ENCODE peak calls at places on chromosomes 11 and 22, in seven cellular contexts. T is lower leg skin, A is mesendoderm, Z is H7, L is dorsolateral prefrontal cortex, B is cardiac fibroblast, P is psoas muscle. J is an unnamed sample.

GRCh38 chr22:48138855-48139254 is 1376.4 kb downstream of the TBC1D22A start:
- DNase-seq in L (no peak), P (no peak), A (no peak), B (no peak), Z (no peak), T (peak; percentile 53), J (no peak)

GRCh38 chr11:110979696-110980095 is 265.8 kb upstream of the POU2AF2 start:
- DNase-seq in L (no peak), A (no peak), B (no peak), Z (no peak), P (no peak), T (no peak), J (peak; percentile 68)

GRCh38 chr11:1138053-1138452 is 19.7 kb upstream of the MUC5AC start:
- DNase-seq in P (no peak), L (no peak), Z (no peak), B (no peak), A (no peak), T (no peak), J (peak; percentile 79)

GRCh38 chr11:64447717-64448598 is 89.0 kb downstream of the RPS6KA4 start:
- DNase-seq in L (no peak), A (peak; percentile 15), B (peak; percentile 24), P (peak; percentile 31), T (no peak), Z (peak; percentile 59), J (peak; percentile 2)

GRCh38 chr11:75214411-75214821 is 26.2 kb upstream of the TPBGL start:
- DNase-seq in T (no peak), P (peak; percentile 73), B (peak; percentile 81), A (peak; percentile 95), L (peak; percentile 27), Z (peak; percentile 89), J (peak; percentile 52)

GRCh38 chr11:28086569-28086968 is 21.4 kb downstream of the KIF18A start:
- DNase-seq in L (no peak), P (no peak), T (no peak), B (no peak), A (no peak), Z (no peak), J (peak; percentile 64)

GRCh38 chr11:84465040-84465439 is 1162.1 kb downstream of the DLG2 start:
- DNase-seq in T (no peak), B (peak; percentile 46), L (no peak), A (no peak), P (no peak), Z (no peak), J (peak; percentile 14)

GRCh38 chr11:61022311-61023085 is 51.0 kb downstream of the CD6 start:
- DNase-seq in A (no peak), P (no peak), Z (no peak), T (no peak), B (no peak), L (no peak), J (no peak)

GRCh38 chr11:114260077-114260476 is 36.1 kb upstream of the NNMT start:
- DNase-seq in L (no peak), A (no peak), B (no peak), P (no peak), Z (no peak), T (no peak), J (no peak)

GRCh38 chr11:45089251-45089650 is 57.2 kb upstream of the PRDM11 start:
- DNase-seq in A (no peak), B (peak; percentile 98), P (peak; percentile 87), T (peak; percentile 95), Z (no peak), L (no peak), J (peak; percentile 99)

GRCh38 chr11:64441127-64441526 is 82.2 kb downstream of the RPS6KA4 start:
- DNase-seq in L (no peak), B (no peak), T (no peak), Z (peak; percentile 24), P (no peak), A (no peak), J (no peak)

GRCh38 chr22:27734066-27734465 is 67.5 kb downstream of the MN1 start:
- DNase-seq in B (no peak), P (no peak), T (no peak), L (no peak), Z (no peak), A (no peak), J (no peak)

GRCh38 chr11:110728883-110729282 is 16.6 kb upstream of the ARHGAP20 start:
- DNase-seq in Z (no peak), B (peak; percentile 37), P (no peak), T (no peak), L (no peak), A (no peak), J (no peak)

GRCh38 chr11:102225689-102226562 is 91.4 kb upstream of the BIRC3 start:
- DNase-seq in T (no peak), A (no peak), B (peak; percentile 86), Z (no peak), P (no peak), L (no peak), J (peak; percentile 98)

GRCh38 chr11:114311946-114312345 is 15.7 kb downstream of the NNMT start:
- DNase-seq in B (peak; percentile 20), P (no peak), A (no peak), L (no peak), Z (no peak), T (no peak), J (no peak)

GRCh38 chr11:64970731-64971151 is 1.2 kb downstream of the MAJIN start:
- DNase-seq in B (no peak), A (no peak), Z (no peak), P (no peak), L (no peak), T (no peak), J (no peak)

GRCh38 chr11:131612576-131612975 is 242.2 kb downstream of the NTM start:
- DNase-seq in Z (no peak), L (no peak), T (no peak), B (no peak), P (no peak), A (no peak), J (no peak)

GRCh38 chr11:61974766-61975631 is 7.6 kb upstream of the FTH1 start:
- DNase-seq in Z (peak; percentile 19), P (no peak), L (no peak), B (peak; percentile 44), T (peak; percentile 84), A (no peak), J (peak; percentile 29)

GRCh38 chr11:32829157-32829679 is 509 bp upstream of the PRRG4 start:
- DNase-seq in Z (no peak), P (no peak), A (no peak), T (no peak), L (no peak), B (no peak), J (no peak)

GRCh38 chr11:121199516-121199915 is 93.1 kb upstream of the SC5D start:
- DNase-seq in Z (peak; percentile 32), L (no peak), P (no peak), T (no peak), A (peak; percentile 16), B (peak; percentile 10), J (no peak)

GRCh38 chr11:72631806-72632731 is 42.2 kb downstream of the PDE2A start:
- DNase-seq in T (no peak), P (peak; percentile 43), L (no peak), A (no peak), Z (peak; percentile 61), B (peak; percentile 42), J (no peak)

GRCh38 chr11:122862091-122862490 is 20.5 kb upstream of the JHY start:
- DNase-seq in T (no peak), P (no peak), Z (no peak), B (no peak), L (no peak), A (no peak), J (no peak)

GRCh38 chr22:29314537-29315285 is 786 bp downstream of the RASL10A start:
- DNase-seq in P (no peak), Z (peak; percentile 87), A (no peak), L (no peak), T (no peak), B (no peak), J (no peak)
- H3K4me3 ChIP-seq in P (peak overlapping the region; percentile 58), Z (peak overlapping the region; percentile 37), A (no peak overlapping the region), L (peak overlapping the region; percentile 67), T (peak overlapping the region; percentile 32), B (no peak overlapping the region), J (no peak overlapping the region)

GRCh38 chr11:13667795-13668101 is 720 bp upstream of the FAR1 start:
- DNase-seq in B (no peak), A (no peak), Z (no peak), P (no peak), T (no peak), L (no peak), J (no peak)

GRCh38 chr11:13668957-13669521 is 571 bp downstream of the FAR1 start:
- DNase-seq in P (no peak), L (peak; percentile 26), B (peak; percentile 21), Z (no peak), T (peak; percentile 88), A (peak; percentile 65), J (no peak)

GRCh38 chr11:13668102-13668956 is at the start of gene FAR1:
- DNase-seq in T (peak; percentile 99), A (peak; percentile 100), P (peak; percentile 98), L (peak; percentile 93), B (peak; percentile 99), Z (peak; percentile 97), J (peak; percentile 99)

GRCh38 chr11:13666708-13667107 is 1.8 kb upstream of the FAR1 start:
- DNase-seq in B (no peak), A (no peak), P (no peak), Z (no peak), T (no peak), L (no peak), J (no peak)

GRCh38 chr11:13667245-13667644 is 1.2 kb upstream of the FAR1 start:
- DNase-seq in L (no peak), T (no peak), B (no peak), P (no peak), A (no peak), Z (no peak), J (no peak)
- H3K4me3 ChIP-seq in L (peak overlapping the region; percentile 85), T (no peak overlapping the region), B (no peak overlapping the region), P (peak overlapping the region; percentile 98), A (no peak overlapping the region), Z (peak overlapping the region; percentile 78), J (peak overlapping the region; percentile 71)

DNA sequence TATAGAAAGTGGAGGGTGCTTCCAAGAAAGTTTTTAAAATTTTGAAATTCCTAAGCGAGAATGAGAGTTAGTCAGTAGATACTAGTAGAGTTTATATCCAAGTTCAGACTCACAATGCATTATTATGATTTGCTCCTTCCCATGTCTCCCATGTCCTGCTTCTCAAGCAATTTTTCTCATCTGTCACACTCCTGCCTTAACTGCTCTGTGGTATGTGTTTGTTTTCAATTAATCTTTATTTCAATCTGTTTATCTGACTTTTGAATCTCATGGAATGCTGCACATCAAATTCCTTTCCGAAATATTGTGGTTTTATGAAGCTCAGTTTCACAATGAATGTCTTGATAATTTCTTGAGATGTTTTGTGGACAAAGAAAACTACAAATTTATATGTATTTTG is 18.1 kb downstream of the THY1 start:
- DNase-seq in B (no peak), L (no peak), A (no peak), Z (no peak), P (no peak), T (no peak), J (peak; percentile 38)
- H3K4me3 ChIP-seq in B (no peak overlapping the region), L (no peak overlapping the region), A (no peak overlapping the region), Z (no peak overlapping the region), P (no peak overlapping the region), T (no peak overlapping the region), J (no peak overlapping the region)

DNA sequence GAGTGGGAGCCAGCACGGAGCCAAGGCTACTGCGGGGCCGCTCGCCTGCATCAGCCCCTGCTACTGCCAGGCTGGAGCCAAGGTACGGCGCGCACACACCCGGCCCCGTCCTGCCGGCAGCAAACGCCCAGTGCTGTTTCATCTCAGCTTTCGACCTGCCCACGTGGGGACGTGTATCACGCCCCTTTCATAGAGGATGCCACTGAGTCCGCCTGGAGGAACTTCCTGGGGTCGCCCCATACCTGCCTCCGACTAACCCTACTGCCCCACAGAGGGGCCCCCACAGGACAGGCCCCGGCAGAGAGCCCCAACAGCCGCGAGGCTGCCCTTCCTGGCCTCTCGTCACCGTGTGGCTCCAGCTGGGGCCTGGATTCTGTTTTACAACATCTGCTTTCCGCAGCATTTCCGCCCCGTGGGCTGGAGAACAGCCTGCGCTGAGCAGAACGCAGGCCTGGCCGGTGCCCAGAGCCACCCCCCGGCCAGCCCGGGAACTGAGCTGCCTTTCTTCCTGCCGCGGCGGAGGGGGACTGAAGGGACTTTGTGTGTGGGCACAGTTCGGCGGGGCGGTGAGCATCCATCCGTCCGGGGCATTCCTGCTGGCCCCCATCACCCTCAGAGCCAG is 22.9 kb upstream of the ARHGAP8 start:
- DNase-seq in B (peak; percentile 79), P (peak; percentile 60), Z (peak; percentile 55), L (peak; percentile 60), A (no peak), T (no peak), J (peak; percentile 45)
- H3K4me3 ChIP-seq in B (no peak overlapping the region), P (no peak overlapping the region), Z (no peak overlapping the region), L (peak overlapping the region; percentile 37), A (no peak overlapping the region), T (no peak overlapping the region), J (no peak overlapping the region)

J was measured in astrocyte.